ENCODE peak calls at places on chromosomes 13 and 19, in nine cellular contexts. One of them, this sample, is unnamed.

GRCh38 chr13:114121496-114122466 is 10.6 kb downstream of the RASA3 start:
- DNase-seq in AG09309: no peak
- DNase-seq in GM10248: no peak
- DNase-seq in cardiac fibroblast: no peak
- DNase-seq in BJ: no peak
- DNase-seq in stomach: no peak
- DNase-seq in omental fat pad: no peak
- DNase-seq in lower leg skin: no peak
- DNase-seq in activated CD8-positive, alpha-beta T cell treated with anti-CD3 and anti-CD28 coated beads for 36 hours: peak
- DNase-seq in this sample: no peak

GRCh38 chr13:59679239-59679638 is 484.5 kb downstream of the DIAPH3 start:
- DNase-seq in AG09309: no peak
- DNase-seq in GM10248: no peak
- DNase-seq in cardiac fibroblast: no peak
- DNase-seq in BJ: no peak
- DNase-seq in stomach: no peak
- DNase-seq in omental fat pad: no peak
- DNase-seq in lower leg skin: no peak
- DNase-seq in activated CD8-positive, alpha-beta T cell treated with anti-CD3 and anti-CD28 coated beads for 36 hours: no peak
- DNase-seq in this sample: no peak

GRCh38 chr13:32045963-32046785 is 14.6 kb downstream of the FRY start:
- DNase-seq in AG09309: no peak
- DNase-seq in GM10248: no peak
- DNase-seq in cardiac fibroblast: peak
- DNase-seq in BJ: no peak
- DNase-seq in stomach: no peak
- DNase-seq in omental fat pad: no peak
- DNase-seq in lower leg skin: no peak
- DNase-seq in activated CD8-positive, alpha-beta T cell treated with anti-CD3 and anti-CD28 coated beads for 36 hours: peak
- DNase-seq in this sample: no peak

GRCh38 chr13:77696863-77697207 is 652 bp upstream of the SLAIN1 start:
- DNase-seq in AG09309: no peak
- DNase-seq in GM10248: no peak
- DNase-seq in cardiac fibroblast: no peak
- DNase-seq in BJ: no peak
- DNase-seq in stomach: no peak
- DNase-seq in omental fat pad: no peak
- DNase-seq in lower leg skin: no peak
- DNase-seq in activated CD8-positive, alpha-beta T cell treated with anti-CD3 and anti-CD28 coated beads for 36 hours: no peak
- DNase-seq in this sample: no peak

GRCh38 chr19:993831-994393 is 6.3 kb upstream of the GRIN3B start:
- DNase-seq in AG09309: no peak
- DNase-seq in GM10248: no peak
- DNase-seq in cardiac fibroblast: no peak
- DNase-seq in BJ: no peak
- DNase-seq in stomach: no peak
- DNase-seq in omental fat pad: no peak
- DNase-seq in lower leg skin: no peak
- DNase-seq in activated CD8-positive, alpha-beta T cell treated with anti-CD3 and anti-CD28 coated beads for 36 hours: no peak
- DNase-seq in this sample: no peak

GRCh38 chr19:51016798-51017683 is 2.5 kb downstream of the KLK10 start:
- DNase-seq in AG09309: no peak
- DNase-seq in GM10248: peak
- DNase-seq in cardiac fibroblast: peak
- DNase-seq in BJ: no peak
- DNase-seq in stomach: peak
- DNase-seq in omental fat pad: no peak
- DNase-seq in lower leg skin: peak
- DNase-seq in activated CD8-positive, alpha-beta T cell treated with anti-CD3 and anti-CD28 coated beads for 36 hours: peak
- DNase-seq in this sample: peak

GRCh38 chr19:2793126-2793525 is 7.8 kb downstream of the THOP1 start:
- DNase-seq in AG09309: no peak
- DNase-seq in GM10248: no peak
- DNase-seq in cardiac fibroblast: no peak
- DNase-seq in BJ: no peak
- DNase-seq in stomach: no peak
- DNase-seq in omental fat pad: no peak
- DNase-seq in lower leg skin: no peak
- DNase-seq in activated CD8-positive, alpha-beta T cell treated with anti-CD3 and anti-CD28 coated beads for 36 hours: no peak
- DNase-seq in this sample: no peak

GRCh38 chr19:48630289-48631036 is 6.7 kb downstream of the DBP start:
- DNase-seq in AG09309: no peak
- DNase-seq in GM10248: no peak
- DNase-seq in cardiac fibroblast: peak
- DNase-seq in BJ: no peak
- DNase-seq in stomach: peak
- DNase-seq in omental fat pad: no peak
- DNase-seq in lower leg skin: peak
- DNase-seq in activated CD8-positive, alpha-beta T cell treated with anti-CD3 and anti-CD28 coated beads for 36 hours: no peak
- DNase-seq in this sample: no peak

GRCh38 chr19:53130506-53130905 is 2.2 kb downstream of the ZNF415 start:
- DNase-seq in AG09309: no peak
- DNase-seq in GM10248: no peak
- DNase-seq in cardiac fibroblast: no peak
- DNase-seq in BJ: no peak
- DNase-seq in stomach: no peak
- DNase-seq in omental fat pad: no peak
- DNase-seq in lower leg skin: no peak
- DNase-seq in activated CD8-positive, alpha-beta T cell treated with anti-CD3 and anti-CD28 coated beads for 36 hours: no peak
- DNase-seq in this sample: no peak

GRCh38 chr13:26022538-26023292 is 29.1 kb downstream of the SHISA2 start:
- DNase-seq in AG09309: peak
- DNase-seq in GM10248: no peak
- DNase-seq in cardiac fibroblast: peak
- DNase-seq in BJ: peak
- DNase-seq in stomach: peak
- DNase-seq in omental fat pad: no peak
- DNase-seq in lower leg skin: peak
- DNase-seq in activated CD8-positive, alpha-beta T cell treated with anti-CD3 and anti-CD28 coated beads for 36 hours: no peak
- DNase-seq in this sample: no peak

GRCh38 chr13:102035969-102036368 is 365.9 kb downstream of the FGF14 start:
- DNase-seq in AG09309: no peak
- DNase-seq in GM10248: no peak
- DNase-seq in cardiac fibroblast: no peak
- DNase-seq in BJ: no peak
- DNase-seq in stomach: no peak
- DNase-seq in omental fat pad: no peak
- DNase-seq in lower leg skin: no peak
- DNase-seq in activated CD8-positive, alpha-beta T cell treated with anti-CD3 and anti-CD28 coated beads for 36 hours: no peak
- DNase-seq in this sample: no peak

GRCh38 chr13:73138276-73138950 is 79.6 kb downstream of the KLF5 start:
- DNase-seq in AG09309: no peak
- DNase-seq in GM10248: no peak
- DNase-seq in cardiac fibroblast: peak
- DNase-seq in BJ: no peak
- DNase-seq in stomach: peak
- DNase-seq in omental fat pad: no peak
- DNase-seq in lower leg skin: no peak
- DNase-seq in activated CD8-positive, alpha-beta T cell treated with anti-CD3 and anti-CD28 coated beads for 36 hours: no peak
- DNase-seq in this sample: no peak

GRCh38 chr19:8028951-8029491 is 23.5 kb upstream of the CCL25 start:
- DNase-seq in AG09309: no peak
- DNase-seq in GM10248: no peak
- DNase-seq in cardiac fibroblast: peak
- DNase-seq in BJ: no peak
- DNase-seq in stomach: no peak
- DNase-seq in omental fat pad: no peak
- DNase-seq in lower leg skin: no peak
- DNase-seq in activated CD8-positive, alpha-beta T cell treated with anti-CD3 and anti-CD28 coated beads for 36 hours: no peak
- DNase-seq in this sample: no peak

GRCh38 chr19:35986111-35986510 is 8.9 kb upstream of the SDHAF1 start:
- DNase-seq in AG09309: no peak
- DNase-seq in GM10248: no peak
- DNase-seq in cardiac fibroblast: no peak
- DNase-seq in BJ: no peak
- DNase-seq in stomach: no peak
- DNase-seq in omental fat pad: no peak
- DNase-seq in lower leg skin: no peak
- DNase-seq in activated CD8-positive, alpha-beta T cell treated with anti-CD3 and anti-CD28 coated beads for 36 hours: no peak
- DNase-seq in this sample: no peak

GRCh38 chr19:35990771-35991730 is 3.9 kb upstream of the SDHAF1 start:
- DNase-seq in AG09309: no peak
- DNase-seq in GM10248: no peak
- DNase-seq in cardiac fibroblast: no peak
- DNase-seq in BJ: no peak
- DNase-seq in stomach: no peak
- DNase-seq in omental fat pad: no peak
- DNase-seq in lower leg skin: no peak
- DNase-seq in activated CD8-positive, alpha-beta T cell treated with anti-CD3 and anti-CD28 coated beads for 36 hours: no peak
- DNase-seq in this sample: no peak

GRCh38 chr19:35986664-35987570 is 8.1 kb upstream of the SDHAF1 start:
- DNase-seq in AG09309: no peak
- DNase-seq in GM10248: peak
- DNase-seq in cardiac fibroblast: no peak
- DNase-seq in BJ: no peak
- DNase-seq in stomach: no peak
- DNase-seq in omental fat pad: no peak
- DNase-seq in lower leg skin: peak
- DNase-seq in activated CD8-positive, alpha-beta T cell treated with anti-CD3 and anti-CD28 coated beads for 36 hours: peak
- DNase-seq in this sample: peak

GRCh38 chr19:35988824-35989223 is 6.2 kb upstream of the SDHAF1 start:
- DNase-seq in AG09309: no peak
- DNase-seq in GM10248: no peak
- DNase-seq in cardiac fibroblast: no peak
- DNase-seq in BJ: no peak
- DNase-seq in stomach: no peak
- DNase-seq in omental fat pad: no peak
- DNase-seq in lower leg skin: no peak
- DNase-seq in activated CD8-positive, alpha-beta T cell treated with anti-CD3 and anti-CD28 coated beads for 36 hours: no peak
- DNase-seq in this sample: no peak

DNA sequence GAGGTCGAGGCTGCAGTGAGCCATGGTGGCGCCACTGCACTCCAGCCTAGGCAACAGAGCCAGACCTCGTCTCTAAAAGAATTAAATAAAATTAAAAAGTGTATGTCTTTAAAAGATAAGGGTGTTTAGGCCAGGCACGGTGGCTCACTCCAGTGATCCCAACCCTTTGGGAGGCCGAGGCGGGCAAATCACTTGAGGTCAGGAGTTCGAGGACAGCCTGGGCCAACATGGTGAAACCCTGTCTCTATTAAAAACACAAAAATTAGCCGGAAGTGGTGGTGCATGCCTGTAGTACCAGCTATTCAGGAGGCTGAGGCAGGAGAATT is 7.5 kb upstream of the SDHAF1 start:
- DNase-seq in AG09309: no peak
- DNase-seq in GM10248: no peak
- DNase-seq in cardiac fibroblast: no peak
- DNase-seq in BJ: no peak
- DNase-seq in stomach: no peak
- DNase-seq in omental fat pad: no peak
- DNase-seq in lower leg skin: no peak
- DNase-seq in activated CD8-positive, alpha-beta T cell treated with anti-CD3 and anti-CD28 coated beads for 36 hours: no peak
- DNase-seq in this sample: no peak
- TF ChIP-seq CTCF in AG09309: no peak
- TF ChIP-seq CTCF in GM10248: no peak
- TF ChIP-seq CTCF in cardiac fibroblast: no peak
- TF ChIP-seq CTCF in BJ: no peak
- TF ChIP-seq CTCF in stomach: no peak
- TF ChIP-seq CTCF in omental fat pad: no peak
- TF ChIP-seq CTCF in lower leg skin: no peak
- TF ChIP-seq CTCF in activated CD8-positive, alpha-beta T cell treated with anti-CD3 and anti-CD28 coated beads for 36 hours: no peak
- TF ChIP-seq CTCF in this sample: no peak

GRCh38 chr19:35851213-35852028 is 883 bp downstream of the NPHS1 start:
- DNase-seq in AG09309: no peak
- DNase-seq in GM10248: no peak
- DNase-seq in cardiac fibroblast: no peak
- DNase-seq in BJ: no peak
- DNase-seq in stomach: no peak
- DNase-seq in omental fat pad: no peak
- DNase-seq in lower leg skin: no peak
- DNase-seq in activated CD8-positive, alpha-beta T cell treated with anti-CD3 and anti-CD28 coated beads for 36 hours: peak
- DNase-seq in this sample: no peak
- TF ChIP-seq CTCF in AG09309: no peak
- TF ChIP-seq CTCF in GM10248: no peak
- TF ChIP-seq CTCF in cardiac fibroblast: no peak
- TF ChIP-seq CTCF in BJ: no peak
- TF ChIP-seq CTCF in stomach: no peak
- TF ChIP-seq CTCF in omental fat pad: no peak
- TF ChIP-seq CTCF in lower leg skin: no peak
- TF ChIP-seq CTCF in activated CD8-positive, alpha-beta T cell treated with anti-CD3 and anti-CD28 coated beads for 36 hours: peak
- TF ChIP-seq CTCF in this sample: no peak

GRCh38 chr19:34838753-34839431 is 65.9 kb upstream of the ZNF599 start:
- DNase-seq in AG09309: no peak
- DNase-seq in GM10248: no peak
- DNase-seq in cardiac fibroblast: peak
- DNase-seq in BJ: no peak
- DNase-seq in stomach: peak
- DNase-seq in omental fat pad: no peak
- DNase-seq in lower leg skin: no peak
- DNase-seq in activated CD8-positive, alpha-beta T cell treated with anti-CD3 and anti-CD28 coated beads for 36 hours: peak
- DNase-seq in this sample: no peak
- TF ChIP-seq CTCF in AG09309: peak
- TF ChIP-seq CTCF in GM10248: no peak
- TF ChIP-seq CTCF in cardiac fibroblast: peak
- TF ChIP-seq CTCF in BJ: peak
- TF ChIP-seq CTCF in stomach: no peak
- TF ChIP-seq CTCF in omental fat pad: no peak
- TF ChIP-seq CTCF in lower leg skin: no peak
- TF ChIP-seq CTCF in activated CD8-positive, alpha-beta T cell treated with anti-CD3 and anti-CD28 coated beads for 36 hours: peak
- TF ChIP-seq CTCF in this sample: no peak

DNA sequence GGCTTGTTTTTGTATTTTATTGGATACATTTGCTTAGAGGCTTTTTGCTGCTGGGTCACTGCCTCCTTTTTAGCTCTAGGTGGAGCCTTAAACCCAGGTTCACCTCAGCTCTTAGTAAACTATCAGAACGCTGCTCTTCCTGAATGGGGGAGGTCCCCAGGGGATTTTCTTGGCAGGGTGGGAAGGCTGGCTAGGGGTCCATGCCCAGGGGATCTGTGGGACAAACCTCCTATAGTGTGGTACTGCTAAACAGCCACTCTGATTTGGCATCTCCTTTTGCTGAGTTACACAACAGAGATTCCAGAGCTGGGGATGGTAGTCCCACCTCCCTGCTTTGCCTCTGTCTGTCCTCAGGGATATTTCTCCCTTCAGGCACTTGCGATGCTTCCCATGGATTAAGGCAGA is 204.9 kb downstream of the ZIC5 start:
- DNase-seq in AG09309: no peak
- DNase-seq in GM10248: no peak
- DNase-seq in cardiac fibroblast: no peak
- DNase-seq in BJ: no peak
- DNase-seq in stomach: no peak
- DNase-seq in omental fat pad: no peak
- DNase-seq in lower leg skin: no peak
- DNase-seq in activated CD8-positive, alpha-beta T cell treated with anti-CD3 and anti-CD28 coated beads for 36 hours: no peak
- DNase-seq in this sample: no peak
- TF ChIP-seq CTCF in AG09309: peak
- TF ChIP-seq CTCF in GM10248: no peak
- TF ChIP-seq CTCF in cardiac fibroblast: no peak
- TF ChIP-seq CTCF in BJ: no peak
- TF ChIP-seq CTCF in stomach: no peak
- TF ChIP-seq CTCF in omental fat pad: no peak
- TF ChIP-seq CTCF in lower leg skin: no peak
- TF ChIP-seq CTCF in activated CD8-positive, alpha-beta T cell treated with anti-CD3 and anti-CD28 coated beads for 36 hours: no peak
- TF ChIP-seq CTCF in this sample: no peak

GRCh38 chr19:18903146-18904056 is 7.4 kb upstream of the CERS1 start:
- DNase-seq in AG09309: no peak
- DNase-seq in GM10248: no peak
- DNase-seq in cardiac fibroblast: no peak
- DNase-seq in BJ: no peak
- DNase-seq in stomach: no peak
- DNase-seq in omental fat pad: no peak
- DNase-seq in lower leg skin: no peak
- DNase-seq in activated CD8-positive, alpha-beta T cell treated with anti-CD3 and anti-CD28 coated beads for 36 hours: no peak
- DNase-seq in this sample: no peak
- TF ChIP-seq CTCF in AG09309: no peak
- TF ChIP-seq CTCF in GM10248: no peak
- TF ChIP-seq CTCF in cardiac fibroblast: no peak
- TF ChIP-seq CTCF in BJ: no peak
- TF ChIP-seq CTCF in stomach: no peak
- TF ChIP-seq CTCF in omental fat pad: no peak
- TF ChIP-seq CTCF in lower leg skin: no peak
- TF ChIP-seq CTCF in activated CD8-positive, alpha-beta T cell treated with anti-CD3 and anti-CD28 coated beads for 36 hours: no peak
- TF ChIP-seq CTCF in this sample: no peak

This sample was measured in GM13976.